ENCODE peak calls at places on chromosomes 4 and X, in four cellular contexts. One of them, this sample, is unnamed.

GRCh38 chrX:100928660-100929613 is at the start of gene XKRX:
- DNase-seq in HepG2: no peak
- DNase-seq in K562: peak
- DNase-seq in Panc1: peak
- DNase-seq in this sample: peak

GRCh38 chr4:54213812-54214211 is 15.3 kb upstream of the PDGFRA start:
- DNase-seq in Panc1: no peak
- DNase-seq in K562: no peak
- DNase-seq in HepG2: no peak
- DNase-seq in this sample: no peak

GRCh38 chrX:76439188-76439587 is 11.7 kb downstream of the MAGEE1 start:
- DNase-seq in Panc1: no peak
- DNase-seq in K562: no peak
- DNase-seq in HepG2: no peak
- DNase-seq in this sample: no peak

GRCh38 chr4:41358626-41359025 is 101.9 kb downstream of the UCHL1 start:
- DNase-seq in HepG2: no peak
- DNase-seq in Panc1: no peak
- DNase-seq in K562: no peak
- DNase-seq in this sample: no peak

GRCh38 chrX:140709421-140709846 is at the start of gene LINC00632:
- DNase-seq in HepG2: no peak
- DNase-seq in Panc1: no peak
- DNase-seq in K562: no peak
- DNase-seq in this sample: no peak

GRCh38 chr4:83124079-83124780 is 9.7 kb upstream of the PLAC8 start:
- DNase-seq in K562: no peak
- DNase-seq in HepG2: no peak
- DNase-seq in Panc1: no peak
- DNase-seq in this sample: no peak

GRCh38 chr4:108367751-108368150 is 199.0 kb upstream of the LEF1 start:
- DNase-seq in HepG2: no peak
- DNase-seq in K562: no peak
- DNase-seq in Panc1: no peak
- DNase-seq in this sample: no peak

GRCh38 chrX:120242807-120243206 is 7.8 kb upstream of the ZBTB33 start:
- DNase-seq in Panc1: no peak
- DNase-seq in HepG2: no peak
- DNase-seq in K562: no peak
- DNase-seq in this sample: no peak

GRCh38 chr4:125780159-125780558 is 465.4 kb downstream of the FAT4 start:
- DNase-seq in Panc1: no peak
- DNase-seq in K562: no peak
- DNase-seq in HepG2: no peak
- DNase-seq in this sample: no peak

DNA sequence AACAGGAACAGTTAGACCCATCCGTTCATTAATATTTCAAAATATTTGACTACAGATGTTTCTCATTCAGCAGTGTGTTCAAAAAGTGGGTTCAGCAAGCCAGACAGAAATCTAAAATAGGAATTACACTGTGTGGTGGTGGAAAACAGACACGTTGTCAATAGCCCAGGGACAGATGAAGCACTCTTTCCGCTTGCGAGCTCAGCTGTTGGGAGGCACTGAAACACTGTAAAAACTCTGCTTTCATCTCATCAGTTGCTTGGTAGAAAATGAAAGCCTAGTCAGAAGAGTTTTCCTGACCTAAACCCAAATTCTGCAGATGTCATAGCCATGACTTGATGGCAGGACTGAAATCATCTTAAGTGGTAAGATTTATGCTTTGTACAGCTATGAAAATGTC is 38.5 kb downstream of the LRP2BP start:
- DNase-seq in HepG2: no peak
- DNase-seq in K562: no peak
- DNase-seq in Panc1: no peak
- DNase-seq in this sample: no peak
- TF ChIP-seq TCF7L2 in HepG2: no peak
- TF ChIP-seq TCF7L2 in K562: no peak
- TF ChIP-seq TCF7L2 in Panc1: no peak
- TF ChIP-seq TCF7L2 in this sample: no peak

GRCh38 chr4:157992038-157992706 is 180.7 kb downstream of the GASK1B start:
- DNase-seq in Panc1: no peak
- DNase-seq in HepG2: peak
- DNase-seq in K562: peak
- DNase-seq in this sample: peak
- TF ChIP-seq TCF7L2 in Panc1: no peak
- TF ChIP-seq TCF7L2 in HepG2: no peak
- TF ChIP-seq TCF7L2 in K562: no peak
- TF ChIP-seq TCF7L2 in this sample: no peak

DNA sequence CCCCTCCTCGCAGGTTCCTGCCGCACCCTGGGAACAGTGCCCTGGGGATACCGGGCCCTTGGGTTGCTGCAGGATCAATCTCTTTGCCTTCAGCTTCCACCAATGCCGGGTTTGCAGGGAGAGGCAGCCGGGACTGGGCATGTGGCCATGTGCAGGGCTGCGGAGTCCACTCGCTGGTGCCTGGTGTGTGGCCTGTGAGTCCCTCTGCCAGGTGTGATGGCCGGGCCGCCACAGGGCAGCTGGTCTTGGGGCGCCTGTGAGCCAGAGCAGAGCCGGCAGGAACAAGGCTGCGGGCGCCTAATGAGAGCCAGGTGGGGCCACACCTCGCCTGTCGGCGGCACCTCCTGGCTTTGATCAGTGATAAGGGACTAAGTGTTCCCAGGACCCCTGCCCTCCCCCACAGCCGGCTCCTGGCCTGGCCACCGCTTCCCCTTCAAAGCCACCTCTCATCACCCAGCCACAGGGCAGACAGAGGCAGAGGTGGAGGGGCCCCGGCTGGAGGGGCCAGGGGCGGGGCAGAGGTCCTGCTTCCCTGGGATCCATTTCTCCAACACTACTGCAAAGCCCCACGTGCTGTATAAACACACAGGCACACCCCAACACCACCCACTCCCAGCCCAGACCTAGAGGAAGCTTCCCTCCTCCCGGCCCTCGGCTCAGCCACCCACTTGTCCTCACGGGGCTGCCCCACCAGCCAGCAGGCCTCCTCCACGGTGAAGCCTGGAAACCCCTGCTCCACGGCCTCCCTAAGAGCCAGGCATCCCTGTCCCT is 132.7 kb downstream of the CPZ start:
- DNase-seq in HepG2: no peak
- DNase-seq in Panc1: no peak
- DNase-seq in K562: no peak
- DNase-seq in this sample: no peak
- TF ChIP-seq TCF7L2 in HepG2: no peak
- TF ChIP-seq TCF7L2 in Panc1: no peak
- TF ChIP-seq TCF7L2 in K562: no peak
- TF ChIP-seq TCF7L2 in this sample: no peak

DNA sequence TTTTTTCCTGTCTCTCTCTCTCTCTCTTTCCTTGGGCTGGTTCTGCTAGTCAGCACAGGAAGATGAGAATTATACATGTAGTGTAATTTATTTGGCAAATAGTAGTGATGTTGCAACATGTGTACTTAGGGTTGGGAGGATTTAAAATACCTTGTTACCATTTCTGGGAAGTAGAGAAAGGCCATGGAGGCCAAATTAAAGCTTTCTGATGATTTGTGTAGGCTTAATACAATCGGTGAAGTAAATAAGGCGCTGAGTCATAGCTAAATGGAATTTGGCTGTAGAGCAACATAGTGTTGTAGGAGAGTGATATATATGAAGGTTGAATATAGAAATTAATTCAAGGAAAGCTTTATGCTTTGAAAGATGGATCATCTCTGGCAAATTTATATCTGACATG is 295.3 kb downstream of the GRID2 start:
- DNase-seq in Panc1: no peak
- DNase-seq in HepG2: no peak
- DNase-seq in K562: no peak
- DNase-seq in this sample: no peak
- TF ChIP-seq TCF7L2 in Panc1: no peak
- TF ChIP-seq TCF7L2 in HepG2: no peak
- TF ChIP-seq TCF7L2 in K562: no peak
- TF ChIP-seq TCF7L2 in this sample: no peak

DNA sequence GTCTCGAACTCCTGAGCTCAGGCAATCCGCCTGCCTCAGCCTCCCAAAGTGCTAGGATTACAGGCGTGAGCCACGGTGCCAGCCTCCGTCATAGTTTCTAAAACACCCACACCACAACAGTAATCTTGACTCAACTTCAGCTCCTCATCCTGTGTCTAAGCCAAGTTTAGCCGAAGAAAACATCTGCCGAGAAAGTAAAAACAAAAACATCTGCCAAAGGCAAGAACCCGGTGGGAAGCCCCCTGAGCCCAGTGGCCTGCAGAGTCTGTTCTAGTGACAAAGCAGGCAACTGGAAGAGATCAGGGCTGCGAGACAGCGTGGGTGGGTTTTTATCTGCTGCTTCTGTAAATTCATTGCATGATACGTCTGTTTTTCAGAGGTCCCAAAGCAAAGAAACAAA is 26.6 kb upstream of the CD99 start:
- DNase-seq in K562: no peak
- DNase-seq in Panc1: no peak
- DNase-seq in HepG2: no peak
- DNase-seq in this sample: no peak
- TF ChIP-seq TCF7L2 in K562: no peak
- TF ChIP-seq TCF7L2 in Panc1: no peak
- TF ChIP-seq TCF7L2 in HepG2: no peak
- TF ChIP-seq TCF7L2 in this sample: no peak

DNA sequence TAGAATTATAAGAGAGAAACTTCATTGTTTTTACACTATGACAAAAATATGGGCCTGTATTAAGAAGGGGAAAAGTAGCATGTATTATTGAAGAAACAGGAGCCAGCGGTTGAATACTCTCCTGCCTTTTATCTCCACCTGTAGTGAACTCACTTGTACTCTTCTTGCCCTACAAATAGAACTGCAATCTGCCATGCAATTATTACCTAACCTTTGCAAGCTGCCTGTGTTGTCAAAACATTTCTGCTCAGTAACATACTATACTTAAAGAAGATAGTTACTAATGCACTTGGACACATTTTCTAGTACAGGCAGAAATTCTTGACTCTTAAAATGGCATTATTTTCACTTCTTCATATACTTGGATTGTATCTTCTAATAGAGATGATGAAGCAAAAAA is 818.4 kb upstream of the GRID2 start:
- DNase-seq in Panc1: no peak
- DNase-seq in HepG2: no peak
- DNase-seq in K562: no peak
- DNase-seq in this sample: no peak
- TF ChIP-seq TCF7L2 in Panc1: no peak
- TF ChIP-seq TCF7L2 in HepG2: no peak
- TF ChIP-seq TCF7L2 in K562: no peak
- TF ChIP-seq TCF7L2 in this sample: no peak

GRCh38 chr4:34138385-34138784 is 2105.9 kb downstream of the ARAP2 start:
- DNase-seq in K562: no peak
- DNase-seq in HepG2: no peak
- DNase-seq in Panc1: no peak
- DNase-seq in this sample: no peak
- TF ChIP-seq TCF7L2 in K562: no peak
- TF ChIP-seq TCF7L2 in HepG2: no peak
- TF ChIP-seq TCF7L2 in Panc1: no peak
- TF ChIP-seq TCF7L2 in this sample: no peak